ENCODE peak calls at places on chromosomes 13 and 19, in five cellular contexts. One of them, this sample, is unnamed.

GRCh38 chr19:29668746-29669609 is 3.7 kb downstream of the PLEKHF1 start:
- DNase-seq in GM12865: no peak
- DNase-seq in brain microvascular endothelial cell: no peak
- DNase-seq in cardiac fibroblast: no peak
- DNase-seq in fibroblast of mammary gland: no peak
- DNase-seq in this sample: no peak

GRCh38 chr13:90696254-90696653 is 651.2 kb upstream of the MIR17HG start:
- DNase-seq in fibroblast of mammary gland: peak
- DNase-seq in GM12865: no peak
- DNase-seq in cardiac fibroblast: peak
- DNase-seq in brain microvascular endothelial cell: peak
- DNase-seq in this sample: no peak

GRCh38 chr13:94778986-94779385 is 66.6 kb upstream of the SOX21 start:
- DNase-seq in brain microvascular endothelial cell: no peak
- DNase-seq in GM12865: no peak
- DNase-seq in cardiac fibroblast: no peak
- DNase-seq in fibroblast of mammary gland: no peak
- DNase-seq in this sample: no peak

GRCh38 chr19:49497047-49497789 is 984 bp downstream of the RPS11 start:
- DNase-seq in GM12865: peak
- DNase-seq in fibroblast of mammary gland: peak
- DNase-seq in cardiac fibroblast: peak
- DNase-seq in brain microvascular endothelial cell: peak
- DNase-seq in this sample: no peak

GRCh38 chr19:17475541-17476115 is 5.3 kb downstream of the SLC27A1 start:
- DNase-seq in cardiac fibroblast: peak
- DNase-seq in brain microvascular endothelial cell: peak
- DNase-seq in fibroblast of mammary gland: peak
- DNase-seq in GM12865: no peak
- DNase-seq in this sample: no peak

GRCh38 chr13:98228661-98229349 is 51.7 kb upstream of the RNF113B start:
- DNase-seq in cardiac fibroblast: no peak
- DNase-seq in fibroblast of mammary gland: peak
- DNase-seq in brain microvascular endothelial cell: no peak
- DNase-seq in GM12865: no peak
- DNase-seq in this sample: peak

GRCh38 chr19:6654347-6655310 is 15.3 kb downstream of the TNFSF14 start:
- DNase-seq in GM12865: peak
- DNase-seq in brain microvascular endothelial cell: no peak
- DNase-seq in cardiac fibroblast: no peak
- DNase-seq in fibroblast of mammary gland: no peak
- DNase-seq in this sample: no peak

GRCh38 chr19:39870171-39870971 is 24.2 kb upstream of the FBL start:
- DNase-seq in cardiac fibroblast: no peak
- DNase-seq in fibroblast of mammary gland: no peak
- DNase-seq in brain microvascular endothelial cell: no peak
- DNase-seq in GM12865: no peak
- DNase-seq in this sample: no peak

GRCh38 chr13:74046461-74046860 is 87.7 kb downstream of the KLF12 start:
- DNase-seq in GM12865: no peak
- DNase-seq in cardiac fibroblast: no peak
- DNase-seq in brain microvascular endothelial cell: no peak
- DNase-seq in fibroblast of mammary gland: no peak
- DNase-seq in this sample: no peak

GRCh38 chr19:48543121-48543710 is 8.8 kb upstream of the SULT2B1 start:
- DNase-seq in GM12865: no peak
- DNase-seq in cardiac fibroblast: peak
- DNase-seq in brain microvascular endothelial cell: peak
- DNase-seq in fibroblast of mammary gland: peak
- DNase-seq in this sample: no peak

GRCh38 chr13:111472083-111472482 is 151.6 kb downstream of the TEX29 start:
- DNase-seq in brain microvascular endothelial cell: no peak
- DNase-seq in GM12865: no peak
- DNase-seq in fibroblast of mammary gland: no peak
- DNase-seq in cardiac fibroblast: no peak
- DNase-seq in this sample: no peak

GRCh38 chr13:65679240-65679639 is 1550.9 kb downstream of the PCDH9 start:
- DNase-seq in cardiac fibroblast: peak
- DNase-seq in GM12865: no peak
- DNase-seq in brain microvascular endothelial cell: peak
- DNase-seq in fibroblast of mammary gland: peak
- DNase-seq in this sample: no peak

DNA sequence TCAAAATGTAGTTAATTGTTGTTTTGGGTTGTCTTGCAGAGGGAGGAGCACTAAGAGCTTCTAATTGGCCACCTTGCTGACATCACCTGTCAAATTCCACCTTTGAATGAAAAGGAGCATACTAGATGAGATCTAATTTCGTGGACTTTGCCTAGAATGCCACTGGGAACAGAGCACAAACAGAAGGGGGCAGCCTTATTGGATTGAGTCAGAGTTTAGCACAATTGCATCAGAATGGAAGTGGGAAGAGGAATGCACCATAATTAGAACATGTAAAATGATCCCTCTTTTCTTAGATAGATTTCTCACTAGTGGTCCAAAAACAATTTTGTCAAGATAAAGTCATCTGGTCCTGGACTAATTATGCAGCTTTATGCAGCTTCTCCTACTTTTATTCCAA is 1552.2 kb downstream of the PCDH9 start:
- DNase-seq in GM12865: no peak
- DNase-seq in cardiac fibroblast: peak
- DNase-seq in fibroblast of mammary gland: peak
- DNase-seq in brain microvascular endothelial cell: no peak
- DNase-seq in this sample: no peak
- TF ChIP-seq CTCF in GM12865: no peak
- TF ChIP-seq CTCF in cardiac fibroblast: peak
- TF ChIP-seq CTCF in fibroblast of mammary gland: peak
- TF ChIP-seq CTCF in brain microvascular endothelial cell: peak
- TF ChIP-seq CTCF in this sample: no peak

DNA sequence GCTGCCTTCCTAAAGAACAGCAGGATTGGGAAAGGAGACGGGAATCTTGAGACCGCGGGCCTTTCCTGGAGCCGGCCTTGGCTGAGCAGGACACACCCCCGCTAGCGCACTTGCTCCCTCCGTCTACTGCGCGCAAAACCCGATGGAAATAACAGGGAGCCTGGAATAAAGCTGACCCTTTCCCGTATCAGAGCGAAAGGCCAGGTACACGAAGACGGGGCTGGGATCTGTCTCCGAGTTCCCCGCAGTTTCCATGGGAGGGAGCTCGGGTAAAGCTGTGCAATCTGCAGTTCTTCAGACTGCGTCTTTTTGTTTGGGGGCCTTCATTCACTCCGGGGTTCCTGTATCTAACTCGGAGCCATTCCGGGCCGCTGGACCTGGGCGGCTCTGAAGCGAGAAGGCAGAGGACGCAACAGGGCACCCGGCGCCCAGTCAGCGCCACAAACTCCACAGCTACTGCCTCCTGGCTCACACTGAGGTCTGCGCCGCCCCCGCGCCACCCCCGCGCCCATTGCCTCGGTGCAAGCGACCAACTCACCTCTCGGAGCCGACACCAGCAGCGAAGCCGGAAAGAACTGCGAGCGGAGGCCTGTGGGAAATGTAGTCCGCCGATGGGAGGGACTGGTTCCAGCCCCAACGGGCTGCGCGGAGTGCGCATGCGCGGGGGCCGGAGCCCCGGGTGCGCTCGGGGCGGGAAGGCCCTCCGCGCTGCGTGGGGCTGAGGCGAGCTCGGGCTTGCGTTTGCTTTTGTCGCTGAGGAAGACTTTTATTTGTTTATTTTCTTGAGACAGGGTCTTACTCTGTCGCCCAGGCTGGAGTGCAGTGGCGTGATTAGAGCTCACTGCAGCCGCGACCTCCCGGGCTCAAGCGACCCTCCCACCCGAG is at the start of gene ZFP14:
- DNase-seq in fibroblast of mammary gland: peak
- DNase-seq in brain microvascular endothelial cell: peak
- DNase-seq in cardiac fibroblast: peak
- DNase-seq in GM12865: peak
- DNase-seq in this sample: peak
- TF ChIP-seq CTCF in fibroblast of mammary gland: peak
- TF ChIP-seq CTCF in brain microvascular endothelial cell: peak
- TF ChIP-seq CTCF in cardiac fibroblast: peak
- TF ChIP-seq CTCF in GM12865: peak
- TF ChIP-seq CTCF in this sample: peak

GRCh38 chr19:10895920-10896319 is 24.6 kb downstream of the CARM1 start:
- DNase-seq in GM12865: no peak
- DNase-seq in cardiac fibroblast: no peak
- DNase-seq in fibroblast of mammary gland: no peak
- DNase-seq in brain microvascular endothelial cell: no peak
- DNase-seq in this sample: no peak
- TF ChIP-seq CTCF in GM12865: no peak
- TF ChIP-seq CTCF in cardiac fibroblast: no peak
- TF ChIP-seq CTCF in fibroblast of mammary gland: peak
- TF ChIP-seq CTCF in brain microvascular endothelial cell: peak
- TF ChIP-seq CTCF in this sample: no peak

GRCh38 chr19:13430790-13431582 is 75.3 kb downstream of the CACNA1A start:
- DNase-seq in fibroblast of mammary gland: peak
- DNase-seq in brain microvascular endothelial cell: peak
- DNase-seq in cardiac fibroblast: peak
- DNase-seq in GM12865: peak
- DNase-seq in this sample: peak
- TF ChIP-seq CTCF in fibroblast of mammary gland: peak
- TF ChIP-seq CTCF in brain microvascular endothelial cell: peak
- TF ChIP-seq CTCF in cardiac fibroblast: peak
- TF ChIP-seq CTCF in GM12865: peak
- TF ChIP-seq CTCF in this sample: peak

GRCh38 chr13:60986301-60986700 is 429.3 kb downstream of the PCDH20 start:
- DNase-seq in GM12865: no peak
- DNase-seq in cardiac fibroblast: no peak
- DNase-seq in fibroblast of mammary gland: no peak
- DNase-seq in brain microvascular endothelial cell: no peak
- DNase-seq in this sample: no peak

GRCh38 chr13:60990032-60990733 is 425.5 kb downstream of the PCDH20 start:
- DNase-seq in brain microvascular endothelial cell: no peak
- DNase-seq in fibroblast of mammary gland: no peak
- DNase-seq in cardiac fibroblast: no peak
- DNase-seq in GM12865: peak
- DNase-seq in this sample: no peak
- TF ChIP-seq CTCF in brain microvascular endothelial cell: no peak
- TF ChIP-seq CTCF in fibroblast of mammary gland: no peak
- TF ChIP-seq CTCF in cardiac fibroblast: no peak
- TF ChIP-seq CTCF in GM12865: peak
- TF ChIP-seq CTCF in this sample: no peak